ENCODE peak calls at places on chromosomes 16 and 17, in five cellular contexts. Z is HEK293T, W is H1, X is GM12878, B is HepG2. E is an unnamed sample.

GRCh38 chr17:74972973-74973328 is 392 bp upstream of the HID1 start:
- DNase-seq in W (no peak), B (no peak), Z (no peak), X (no peak), E (no peak)

GRCh38 chr17:74738051-74738996 is 1.3 kb downstream of the RAB37 start:
- DNase-seq in X (peak; percentile 60), W (no peak), Z (no peak), B (peak; percentile 82), E (no peak)

GRCh38 chr17:8012996-8013640 is 10.7 kb downstream of the GUCY2D start:
- DNase-seq in B (no peak), Z (no peak), X (no peak), W (no peak), E (no peak)

GRCh38 chr16:89593841-89594240 is 18.3 kb downstream of the CPNE7 start:
- DNase-seq in W (no peak), X (no peak), Z (no peak), B (no peak), E (no peak)

GRCh38 chr17:76992911-76993310 is 124.7 kb downstream of the MGAT5B start:
- DNase-seq in X (no peak), B (no peak), Z (no peak), W (no peak), E (no peak)

GRCh38 chr16:89300311-89300975 is 82.9 kb downstream of the ZNF778 start:
- DNase-seq in Z (no peak), B (no peak), X (no peak), W (no peak), E (no peak)

GRCh38 chr17:74780443-74781238 is 4.5 kb upstream of the NAT9 start:
- DNase-seq in B (peak; percentile 88), Z (peak; percentile 62), X (no peak), W (no peak), E (peak; percentile 40)

GRCh38 chr17:73278465-73279453 is 17.1 kb upstream of the CPSF4L start:
- DNase-seq in Z (no peak), W (no peak), B (no peak), X (no peak), E (no peak)

DNA sequence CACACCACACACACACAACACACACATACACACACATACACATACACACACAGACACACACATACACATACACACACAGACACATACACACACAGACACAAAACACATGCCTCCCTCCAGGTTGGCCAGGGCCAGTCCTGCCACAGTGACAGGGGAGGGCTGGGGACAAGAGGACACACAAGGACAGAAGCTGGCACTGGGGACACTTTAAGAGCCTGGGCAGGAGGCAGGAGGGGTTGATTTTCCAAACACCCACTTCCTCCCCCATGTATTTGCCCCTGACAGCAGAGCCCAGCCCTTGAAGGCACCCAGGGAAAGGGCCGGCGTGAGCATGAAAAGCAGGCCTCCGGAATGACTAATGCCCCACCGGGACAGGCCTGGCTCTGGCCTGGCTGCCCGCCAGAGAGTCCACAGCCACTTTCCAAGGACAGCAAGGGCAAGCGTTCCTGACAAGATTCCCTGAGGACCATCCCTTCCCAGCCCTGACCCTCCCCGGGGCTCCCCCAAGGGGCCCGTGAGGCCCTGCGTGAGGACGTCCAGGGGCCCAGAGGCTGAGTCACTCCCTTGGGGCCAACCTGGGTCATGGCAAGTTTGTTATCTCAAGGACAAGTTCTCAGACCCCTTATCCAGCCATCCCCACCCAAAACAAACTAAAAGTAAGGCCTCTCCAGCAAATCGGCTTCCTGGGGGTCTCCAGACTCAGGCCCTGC is 235.6 kb downstream of the ZNF423 start:
- DNase-seq in Z (no peak), W (no peak), X (no peak), B (peak; percentile 51), E (no peak)
- TF ChIP-seq SUZ12 in Z (no peak), W (no peak), X (no peak), B (no peak), E (no peak)

DNA sequence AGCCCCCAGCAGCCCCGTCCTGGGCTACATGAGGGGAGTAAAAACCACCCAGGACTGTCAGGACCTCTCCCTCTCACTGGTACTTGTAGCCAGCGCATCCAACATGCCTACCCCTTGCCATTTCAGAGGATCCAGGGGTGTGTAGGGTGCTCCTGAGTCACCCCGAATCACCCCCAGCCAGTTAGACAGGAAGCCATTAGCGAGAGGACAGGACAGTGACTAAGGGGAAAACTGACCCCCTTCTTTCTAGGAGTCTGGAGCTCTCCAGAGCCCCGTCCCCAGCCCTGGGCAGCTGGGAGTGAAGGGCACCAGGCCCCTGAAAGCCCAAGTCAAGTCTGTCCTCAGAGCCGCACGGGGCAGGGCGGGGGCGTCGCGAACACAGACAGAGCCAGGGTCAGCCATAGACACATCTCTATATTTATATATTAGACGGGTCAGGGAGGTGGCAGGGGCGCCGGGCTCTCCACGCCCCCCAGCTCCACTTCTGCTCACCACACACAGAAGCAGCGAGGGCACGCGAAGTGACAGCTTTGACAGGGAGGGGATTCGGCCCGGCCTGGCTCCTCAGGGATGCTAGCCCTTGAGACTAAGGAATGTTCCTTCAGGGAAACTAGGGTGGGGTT is 485 bp upstream of the GDPD3 start:
- DNase-seq in Z (no peak), X (no peak), B (no peak), W (no peak), E (no peak)
- TF ChIP-seq SUZ12 in Z (no peak), X (no peak), B (no peak), W (no peak), E (no peak)

GRCh38 chr17:27242951-27243350 is 51.0 kb upstream of the WSB1 start:
- DNase-seq in X (no peak), Z (no peak), W (no peak), B (no peak), E (no peak)

GRCh38 chr17:27245230-27245696 is 48.7 kb upstream of the WSB1 start:
- DNase-seq in W (peak; percentile 58), B (peak; percentile 80), X (peak; percentile 51), Z (peak; percentile 69), E (peak; percentile 39)

GRCh38 chr17:27244019-27244418 is 49.9 kb upstream of the WSB1 start:
- DNase-seq in W (no peak), Z (no peak), B (no peak), X (no peak), E (no peak)

GRCh38 chr17:27246537-27246936 is 47.4 kb upstream of the WSB1 start:
- DNase-seq in W (no peak), Z (no peak), X (no peak), B (no peak), E (no peak)

DNA sequence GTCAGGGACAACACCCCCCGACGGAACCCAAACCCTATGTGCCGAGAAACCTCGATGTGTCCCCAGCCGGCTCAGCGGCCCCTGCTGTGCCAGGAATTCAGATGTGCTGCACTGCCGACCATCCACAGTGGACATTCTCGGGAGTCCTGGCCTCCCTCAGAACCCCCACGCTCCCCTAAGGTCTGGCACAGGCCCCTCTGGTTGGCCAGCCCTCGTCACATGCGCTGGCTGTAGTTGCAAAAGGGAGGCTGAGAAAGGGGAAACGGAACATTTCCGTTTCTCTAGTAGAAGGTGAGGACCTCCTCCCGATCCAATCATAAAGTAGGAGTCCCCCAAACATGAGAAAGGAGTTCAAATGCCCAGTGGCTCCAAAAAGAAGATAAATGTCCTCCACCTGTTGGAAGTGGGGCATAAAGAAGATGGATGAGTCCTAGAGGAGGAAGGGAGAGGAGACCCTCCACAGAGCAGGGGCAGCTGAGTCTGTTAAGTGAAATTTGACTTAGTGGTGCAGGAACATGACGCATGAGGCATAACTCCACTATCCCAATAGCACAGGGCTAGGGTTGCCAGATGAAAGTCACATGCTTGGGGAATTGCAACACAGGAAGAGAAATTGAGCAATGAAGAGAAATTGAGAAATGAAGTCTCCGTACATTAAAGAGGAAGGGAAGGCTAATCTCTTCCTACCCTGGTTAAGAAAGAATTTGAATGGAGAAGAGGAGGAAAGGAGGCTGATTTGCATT is 49.3 kb upstream of the WSB1 start:
- DNase-seq in Z (no peak), B (peak; percentile 53), W (no peak), X (no peak), E (no peak)
- TF ChIP-seq SUZ12 in Z (no peak), B (no peak), W (no peak), X (no peak), E (no peak)

DNA sequence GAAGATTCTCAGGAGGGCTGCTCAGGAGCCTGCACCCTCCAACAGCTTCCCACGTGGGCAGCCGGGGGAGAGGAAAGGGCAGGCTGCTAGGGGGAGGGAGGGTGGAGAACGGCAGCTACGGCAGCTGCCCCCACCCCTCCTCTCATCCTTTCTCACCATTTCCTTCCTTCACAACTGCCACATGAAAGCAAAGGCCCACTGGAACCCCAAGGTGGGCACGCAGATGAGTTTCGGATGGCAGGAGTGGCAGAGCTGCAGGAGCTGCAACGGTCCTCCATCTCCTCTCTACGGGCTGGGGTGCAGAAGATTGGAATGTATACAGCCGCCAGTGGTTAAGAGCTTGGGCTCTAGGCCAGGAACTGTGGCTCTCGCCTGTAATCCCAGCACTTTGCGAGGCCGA is 77.7 kb downstream of the GAS7 start:
- DNase-seq in Z (no peak), W (no peak), X (no peak), B (no peak), E (no peak)
- TF ChIP-seq SUZ12 in Z (no peak), W (no peak), X (no peak), B (no peak), E (no peak)

DNA sequence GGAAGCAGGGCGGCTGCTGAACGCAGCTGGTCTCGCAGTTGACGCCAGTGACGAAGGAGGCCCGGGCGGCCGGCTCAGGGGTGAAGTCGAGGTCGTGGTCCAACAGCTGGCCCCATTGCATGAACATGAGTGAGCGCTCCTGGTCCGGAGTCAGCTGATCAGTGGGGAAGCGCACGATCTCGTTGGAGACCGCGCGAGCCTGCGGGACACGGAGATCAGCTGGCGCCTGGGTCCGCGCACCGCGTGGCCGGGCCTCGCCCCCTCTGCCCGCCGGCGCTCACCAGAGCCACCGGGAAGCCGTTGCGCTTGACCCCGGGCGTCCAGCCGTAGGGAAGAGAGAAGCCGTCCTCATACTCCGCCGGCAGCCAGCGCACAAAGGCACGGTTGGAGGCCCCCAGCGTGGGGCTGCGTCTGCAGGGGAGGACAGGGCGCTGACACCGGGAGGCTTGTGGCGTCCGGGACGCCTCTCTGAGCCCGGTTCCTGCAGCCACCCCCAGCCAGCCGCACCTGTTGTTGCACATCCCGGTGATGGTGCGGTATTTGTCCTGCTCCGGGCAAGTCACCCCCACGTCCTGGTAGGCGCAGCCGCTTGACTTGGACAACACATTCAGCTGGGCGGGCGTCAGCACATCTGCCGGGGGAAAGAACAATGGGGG is 1.6 kb downstream of the MPO start:
- DNase-seq in X (no peak), B (no peak), W (no peak), Z (peak; percentile 3), E (no peak)
- TF ChIP-seq SUZ12 in X (no peak), B (no peak), W (no peak), Z (no peak), E (no peak)

E was measured in NT2/D1.